ENCODE peak calls at places on chromosomes 4 and X, in four cellular contexts. T, C, L and R are unnamed samples.

GRCh38 chr4:171067422-171067821 is 745.8 kb upstream of the GALNTL6 start:
- DNase-seq in L (no peak), C (no peak), T (no peak), R (no peak)

GRCh38 chr4:28772066-28772465 is 1911.4 kb downstream of the STIM2 start:
- DNase-seq in T (no peak), C (no peak), L (no peak), R (no peak)

GRCh38 chrX:72041901-72042859 is 89.5 kb downstream of the RTL5 start:
- DNase-seq in C (no peak), L (no peak), T (no peak), R (no peak)

GRCh38 chr4:22170353-22170752 is 221.8 kb upstream of the KCNIP4 start:
- DNase-seq in L (no peak), C (no peak), T (no peak), R (no peak)

GRCh38 chr4:128573781-128574508 is 235.6 kb upstream of the JADE1 start:
- DNase-seq in L (no peak), T (no peak), C (no peak), R (no peak)

GRCh38 chrX:140141444-140142029 is 176.2 kb upstream of the CXorf66 start:
- DNase-seq in L (peak), C (no peak), T (no peak), R (no peak)

GRCh38 chr4:154626793-154627484 is 14.5 kb upstream of the FGG start:
- DNase-seq in C (no peak), L (peak), T (no peak), R (peak)

GRCh38 chrX:40107291-40108083 is 9.7 kb upstream of the BCOR start:
- DNase-seq in L (no peak), T (no peak), C (no peak), R (no peak)

GRCh38 chr4:188023682-188024081 is 28.1 kb downstream of the ZFP42 start:
- DNase-seq in T (no peak), L (no peak), C (no peak), R (no peak)

GRCh38 chrX:132216806-132217202 is 2.4 kb downstream of the RAP2C start:
- DNase-seq in C (peak), L (peak), T (no peak), R (peak)

GRCh38 chrX:115177941-115178340 is 11.3 kb upstream of the RBMXL3 start:
- DNase-seq in L (no peak), C (no peak), T (no peak), R (no peak)

GRCh38 chr4:175412161-175412560 is 399.9 kb downstream of the GPM6A start:
- DNase-seq in T (no peak), L (no peak), C (no peak), R (no peak)

GRCh38 chrX:45756562-45756961 is 555.9 kb upstream of the DIPK2B start:
- DNase-seq in C (no peak), T (no peak), L (no peak), R (no peak)

GRCh38 chr4:40199999-40200880 is 3.4 kb downstream of the RHOH start:
- DNase-seq in L (peak), C (peak), T (no peak), R (no peak)

GRCh38 chrX:52576474-52576873 is 59.6 kb upstream of the XAGE1B start:
- DNase-seq in L (no peak), C (no peak), T (no peak), R (no peak)

GRCh38 chr4:39494354-39494753 is 32.9 kb downstream of the UGDH start:
- DNase-seq in C (no peak), T (no peak), L (no peak), R (no peak)

GRCh38 chr4:174451897-174452296 is 70.4 kb downstream of the HPGD start:
- DNase-seq in L (no peak), T (no peak), C (no peak), R (no peak)

GRCh38 chr4:126268106-126268505 is 953.4 kb downstream of the FAT4 start:
- DNase-seq in C (no peak), L (no peak), T (no peak), R (no peak)

GRCh38 chr4:150140774-150141400 is 62.6 kb downstream of the DCLK2 start:
- DNase-seq in T (no peak), L (no peak), C (no peak), R (no peak)

GRCh38 chr4:110614981-110615365 is 7.9 kb downstream of the PITX2 start:
- DNase-seq in C (no peak), L (no peak), T (no peak), R (no peak)

GRCh38 chrX:71492086-71493065 is 40.5 kb upstream of the OGT start:
- DNase-seq in L (peak), T (no peak), C (no peak), R (peak)

GRCh38 chrX:23901065-23901464 is 6.7 kb downstream of the APOO start:
- DNase-seq in T (no peak), L (no peak), C (no peak), R (no peak)

GRCh38 chrX:22699591-22700091 is 300.1 kb upstream of the DDX53 start:
- DNase-seq in T (no peak), L (no peak), C (no peak), R (no peak)

GRCh38 chr4:86898562-86898961 is 6.3 kb upstream of the C4orf36 start:
- DNase-seq in T (no peak), L (no peak), C (no peak), R (no peak)

GRCh38 chr4:48237996-48238645 is 31.5 kb downstream of the TEC start:
- DNase-seq in C (no peak), T (no peak), L (no peak), R (no peak)

GRCh38 chrX:24148535-24149345 is 789 bp upstream of the ZFX start:
- DNase-seq in C (no peak), T (no peak), L (no peak), R (no peak)

GRCh38 chrX:129622757-129623301 is 31.9 kb downstream of the APLN start:
- DNase-seq in T (no peak), L (no peak), C (no peak), R (no peak)

GRCh38 chrX:39998636-39999406 is 98.9 kb downstream of the BCOR start:
- DNase-seq in C (no peak), L (no peak), T (no peak), R (no peak)

GRCh38 chrX:70444326-70445196 is at the start of gene DLG3:
- DNase-seq in T (no peak), C (no peak), L (no peak), R (no peak)

GRCh38 chr4:103079621-103080020 is 3.1 kb upstream of the SLC9B2 start:
- DNase-seq in L (no peak), T (no peak), C (no peak), R (no peak)

GRCh38 chr4:96698891-96699290 is 859.0 kb downstream of the PDHA2 start:
- DNase-seq in L (no peak), C (no peak), T (no peak), R (no peak)

GRCh38 chrX:19889582-19890342 is 2.4 kb upstream of the SH3KBP1 start:
- DNase-seq in L (peak), T (peak), C (no peak), R (no peak)

GRCh38 chrX:121010218-121010617 is 24.7 kb upstream of the CT47A1 start:
- DNase-seq in L (no peak), T (no peak), C (no peak), R (no peak)

GRCh38 chr4:121932212-121932974 is 19.5 kb downstream of the TRPC3 start:
- DNase-seq in L (no peak), T (no peak), C (no peak), R (no peak)

GRCh38 chrX:138763761-138764160 is 52.2 kb upstream of the FGF13 start:
- DNase-seq in T (no peak), C (no peak), L (no peak), R (no peak)

GRCh38 chr4:90121961-90122748 is 5.0 kb upstream of the CCSER1 start:
- DNase-seq in L (no peak), C (no peak), T (no peak), R (no peak)

GRCh38 chr4:72112514-72113156 is 80.8 kb downstream of the NPFFR2 start:
- DNase-seq in C (no peak), T (no peak), L (no peak), R (no peak)

GRCh38 chrX:12791253-12792228 is at the start of gene PRPS2:
- DNase-seq in T (peak), C (peak), L (peak), R (peak)